ENCODE peak calls at places on chromosomes 1 and 21, in nine cellular contexts. N, T, Y, P, W, H, M, F and A are unnamed samples.

GRCh38 chr1:200530551-200531261 is 89.8 kb downstream of the KIF14 start:
- DNase-seq in N (no peak), T (no peak), Y (no peak), P (no peak), W (no peak), H (peak), M (no peak), F (no peak), A (no peak)

GRCh38 chr1:10692401-10693021 is 103.9 kb downstream of the CASZ1 start:
- DNase-seq in N (no peak), T (no peak), Y (no peak), P (no peak), W (peak), H (peak), M (no peak), F (peak), A (no peak)

GRCh38 chr21:45192332-45192731 is 95.4 kb downstream of the POFUT2 start:
- DNase-seq in N (no peak), T (no peak), Y (no peak), P (no peak), W (no peak), H (no peak), M (no peak), F (no peak), A (no peak)

GRCh38 chr1:207035877-207036558 is 3.5 kb upstream of the C1orf116 start:
- DNase-seq in N (no peak), T (no peak), Y (no peak), P (no peak), W (peak), H (no peak), M (no peak), F (no peak), A (no peak)

GRCh38 chr1:112614460-112615065 is 4.4 kb downstream of the ST7L start:
- DNase-seq in N (no peak), T (no peak), Y (no peak), P (no peak), W (peak), H (no peak), M (no peak), F (no peak), A (no peak)

GRCh38 chr1:230509281-230509977 is 83.3 kb upstream of the PGBD5 start:
- DNase-seq in N (no peak), T (no peak), Y (peak), P (no peak), W (peak), H (no peak), M (no peak), F (no peak), A (no peak)

GRCh38 chr1:1132928-1133750 is 17.2 kb upstream of the C1orf159 start:
- DNase-seq in N (no peak), T (no peak), Y (peak), P (peak), W (no peak), H (no peak), M (no peak), F (no peak), A (no peak)

GRCh38 chr1:2861143-2861987 is 59.9 kb upstream of the TTC34 start:
- DNase-seq in N (no peak), T (no peak), Y (peak), P (no peak), W (no peak), H (no peak), M (no peak), F (peak), A (no peak)

GRCh38 chr1:61674221-61674620 is 50.7 kb downstream of the TM2D1 start:
- DNase-seq in N (no peak), T (no peak), Y (no peak), P (no peak), W (peak), H (no peak), M (no peak), F (no peak), A (no peak)

GRCh38 chr1:46183119-46183842 is 7.0 kb upstream of the P3R3URF start:
- DNase-seq in N (peak), T (no peak), Y (peak), P (peak), W (peak), H (no peak), M (peak), F (peak), A (peak)

GRCh38 chr1:181149326-181150000 is 61.0 kb downstream of the IER5 start:
- DNase-seq in N (no peak), T (no peak), Y (no peak), P (no peak), W (no peak), H (peak), M (peak), F (no peak), A (no peak)

GRCh38 chr21:45470087-45470515 is 65.1 kb downstream of the COL18A1 start:
- DNase-seq in N (no peak), T (no peak), Y (peak), P (peak), W (peak), H (no peak), M (no peak), F (no peak), A (no peak)

DNA sequence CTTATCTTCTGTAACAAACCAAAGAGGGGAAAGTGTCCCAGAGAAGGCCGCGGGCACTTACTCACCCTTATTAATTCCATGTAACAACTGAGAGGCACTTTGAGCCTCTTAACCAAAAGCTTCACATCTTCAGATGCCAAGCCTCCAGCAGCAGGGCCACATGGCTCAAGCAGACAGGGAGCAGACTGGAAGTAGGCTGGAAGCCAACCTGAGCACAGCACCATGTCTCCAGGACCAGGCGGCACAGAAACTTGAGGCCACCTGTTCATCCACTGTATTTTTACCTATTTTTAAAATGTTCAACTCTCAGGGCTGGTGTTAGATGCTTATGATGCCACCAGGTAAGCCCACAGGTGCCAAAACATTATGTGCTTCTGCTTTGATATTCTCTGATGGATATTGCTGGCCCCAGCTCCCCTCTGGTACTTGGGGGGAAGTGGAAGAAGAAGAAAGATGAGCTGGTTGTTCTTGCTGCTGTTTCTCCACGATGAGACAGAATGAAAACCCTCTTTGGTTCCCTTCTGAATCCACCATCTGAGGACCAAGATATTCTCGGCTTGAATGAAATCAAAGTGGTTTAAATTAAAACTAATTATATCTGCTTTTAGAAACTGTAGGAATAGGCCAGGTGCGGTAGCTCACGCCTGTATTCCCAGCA is 30.6 kb upstream of the SDE2 start:
- DNase-seq in N (no peak), T (no peak), Y (no peak), P (no peak), W (no peak), H (no peak), M (no peak), F (no peak), A (no peak)
- H3K27ac ChIP-seq in N (no peak), T (no peak), Y (no peak), P (no peak), W (no peak), H (peak), M (no peak), F (no peak), A (no peak)

DNA sequence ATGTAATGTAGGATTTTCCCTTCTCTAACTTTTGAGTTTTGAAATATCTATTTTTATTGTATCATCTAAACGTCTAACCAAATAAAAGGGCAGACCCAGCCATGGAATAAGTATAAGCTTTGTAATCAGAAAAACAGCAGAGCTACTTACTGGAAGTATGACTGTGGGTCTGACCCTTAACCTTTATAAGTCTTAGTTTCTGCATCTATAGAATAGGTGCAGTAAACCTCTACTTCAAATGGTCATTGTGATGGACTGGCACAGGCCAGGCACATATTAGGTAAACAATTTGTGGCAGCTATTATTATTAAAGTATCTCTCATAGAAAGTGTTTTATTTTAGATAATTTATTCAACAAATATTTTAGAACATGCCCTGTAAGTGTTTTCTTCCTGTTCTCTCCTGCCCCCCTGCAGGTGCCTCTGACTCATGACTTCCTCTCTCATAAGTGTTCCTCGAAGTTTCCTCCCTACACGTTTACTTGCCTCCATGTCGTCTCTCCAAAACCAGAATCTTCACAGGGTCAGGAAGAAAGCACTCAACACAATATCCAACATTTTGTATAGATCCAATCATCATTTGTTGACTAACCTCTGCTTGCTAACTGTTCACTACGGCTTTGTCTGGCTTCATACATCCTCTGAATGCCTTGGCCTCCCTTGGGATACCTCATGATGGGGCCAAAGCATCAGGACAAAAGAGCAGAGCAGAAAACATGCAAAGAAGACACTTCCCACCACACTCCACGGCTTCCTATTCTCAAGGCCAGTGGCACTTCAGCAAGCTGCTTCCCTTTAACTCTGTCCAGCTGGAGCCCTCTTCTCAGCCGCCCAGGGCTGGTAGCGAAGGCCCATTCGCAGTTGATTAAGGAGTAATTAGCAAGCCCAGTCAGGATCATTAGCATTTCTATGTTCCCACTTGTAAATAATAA is 224.6 kb upstream of the FGGY start:
- DNase-seq in N (no peak), T (no peak), Y (no peak), P (no peak), W (no peak), H (no peak), M (no peak), F (no peak), A (no peak)
- H3K27ac ChIP-seq in N (no peak), T (no peak), Y (no peak), P (no peak), W (no peak), H (no peak), M (peak), F (no peak), A (no peak)

DNA sequence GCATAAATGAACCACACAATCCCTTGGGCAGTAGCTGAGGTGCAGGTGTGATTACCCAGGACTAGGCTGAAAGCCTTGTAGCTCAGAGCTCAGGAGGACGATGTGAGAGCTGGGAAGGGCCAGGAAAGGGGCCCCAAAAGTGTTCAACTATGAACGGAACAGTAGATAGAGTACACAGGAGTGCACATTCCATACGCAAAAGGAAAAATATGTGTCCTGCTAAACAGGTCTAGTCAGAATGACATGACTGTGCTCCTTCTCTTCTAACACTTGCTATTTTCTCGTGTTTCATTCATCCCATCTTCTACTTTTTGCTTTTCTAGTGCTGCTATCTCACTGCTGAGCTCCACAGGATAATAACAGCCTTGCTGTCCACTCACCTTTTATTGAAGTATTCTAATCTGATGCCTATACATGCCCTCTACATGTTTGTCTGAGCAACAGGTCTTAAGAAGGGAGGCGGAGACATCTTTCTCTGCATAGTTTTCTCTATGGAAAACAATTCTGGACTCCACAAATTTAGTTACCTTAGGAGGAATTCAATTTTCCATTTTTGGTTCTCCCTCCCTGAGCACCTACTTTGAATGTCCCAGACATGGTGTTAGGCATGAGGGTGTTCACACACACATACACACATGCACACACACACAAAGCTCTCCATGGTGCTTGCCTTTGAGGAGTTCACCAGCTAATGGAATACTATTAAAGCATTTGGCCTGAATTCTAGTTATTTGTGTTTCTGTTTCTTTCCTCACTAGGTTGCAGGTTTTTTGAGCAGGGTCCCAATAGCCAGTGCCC is 3.4 kb downstream of the S100A10 start:
- DNase-seq in N (no peak), T (no peak), Y (no peak), P (no peak), W (peak), H (no peak), M (no peak), F (no peak), A (no peak)
- H3K27ac ChIP-seq in N (no peak), T (no peak), Y (peak), P (peak), W (peak), H (no peak), M (peak), F (peak), A (no peak)

GRCh38 chr1:89550995-89551394 is 26.4 kb downstream of the LRRC8B start:
- DNase-seq in N (no peak), T (no peak), Y (no peak), P (no peak), W (no peak), H (no peak), M (no peak), F (no peak), A (no peak)

GRCh38 chr1:89553195-89553584 is 28.6 kb downstream of the LRRC8B start:
- DNase-seq in N (no peak), T (no peak), Y (no peak), P (no peak), W (no peak), H (no peak), M (no peak), F (no peak), A (no peak)

GRCh38 chr1:89555550-89555949 is 30.9 kb downstream of the LRRC8B start:
- DNase-seq in N (no peak), T (no peak), Y (no peak), P (no peak), W (no peak), H (no peak), M (no peak), F (no peak), A (no peak)

GRCh38 chr1:89548486-89548857 is 23.8 kb downstream of the LRRC8B start:
- DNase-seq in N (no peak), T (no peak), Y (no peak), P (no peak), W (no peak), H (no peak), M (no peak), F (no peak), A (no peak)

DNA sequence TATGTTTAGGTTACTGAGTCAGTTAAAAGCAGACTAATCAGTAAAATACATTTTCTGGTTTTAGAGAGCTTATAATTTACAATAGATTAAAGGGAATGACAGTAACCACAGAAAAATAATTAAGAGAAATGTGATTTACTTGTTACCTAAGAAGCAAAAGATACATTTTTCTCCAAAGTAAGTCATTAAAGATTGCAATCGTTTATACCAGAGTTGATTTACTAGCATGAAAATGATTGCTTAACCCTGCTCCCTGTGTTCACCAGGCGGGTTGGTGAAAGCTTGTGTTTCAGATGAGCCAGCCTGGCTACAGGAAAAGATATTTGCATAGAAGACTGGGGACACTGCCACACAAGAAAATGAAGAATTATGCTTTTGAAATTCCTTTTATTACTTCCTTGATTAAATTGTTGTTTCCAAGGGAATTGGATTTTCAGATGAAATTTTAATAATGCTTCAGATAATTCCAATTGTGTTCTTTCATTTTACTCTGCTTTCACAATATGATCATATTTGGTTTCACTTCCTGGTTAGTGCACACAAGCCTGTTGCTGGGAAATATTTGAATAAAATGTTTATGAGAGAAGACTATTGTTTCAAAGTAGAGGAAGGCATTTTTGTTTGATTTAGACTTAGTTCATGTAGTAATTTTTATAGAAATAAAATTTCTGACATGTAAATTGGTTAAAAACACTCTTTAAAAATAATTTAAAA is 28.0 kb downstream of the LRRC8B start:
- DNase-seq in N (no peak), T (no peak), Y (no peak), P (no peak), W (peak), H (no peak), M (no peak), F (no peak), A (no peak)
- H3K27ac ChIP-seq in N (peak), T (no peak), Y (peak), P (peak), W (peak), H (no peak), M (peak), F (peak), A (no peak)

DNA sequence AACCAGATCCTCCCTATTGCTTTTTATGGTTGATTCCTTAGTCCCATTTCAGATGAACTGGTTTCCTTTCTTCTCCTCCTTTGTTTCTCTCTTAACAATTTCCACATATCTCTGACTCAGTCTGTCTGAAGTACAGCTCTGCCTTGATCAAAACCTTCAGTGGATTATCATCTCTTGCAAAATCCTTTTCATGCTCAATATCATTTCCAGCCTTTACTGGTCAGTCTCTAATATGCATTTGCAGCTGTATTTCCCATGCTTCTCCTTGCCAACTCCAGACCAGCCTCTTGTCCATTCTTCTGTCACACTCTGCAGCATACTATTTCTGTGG is 72.2 kb downstream of the SNX7 start:
- DNase-seq in N (no peak), T (no peak), Y (no peak), P (no peak), W (peak), H (no peak), M (no peak), F (no peak), A (no peak)
- H3K27ac ChIP-seq in N (no peak), T (no peak), Y (no peak), P (no peak), W (no peak), H (no peak), M (no peak), F (no peak), A (no peak)

DNA sequence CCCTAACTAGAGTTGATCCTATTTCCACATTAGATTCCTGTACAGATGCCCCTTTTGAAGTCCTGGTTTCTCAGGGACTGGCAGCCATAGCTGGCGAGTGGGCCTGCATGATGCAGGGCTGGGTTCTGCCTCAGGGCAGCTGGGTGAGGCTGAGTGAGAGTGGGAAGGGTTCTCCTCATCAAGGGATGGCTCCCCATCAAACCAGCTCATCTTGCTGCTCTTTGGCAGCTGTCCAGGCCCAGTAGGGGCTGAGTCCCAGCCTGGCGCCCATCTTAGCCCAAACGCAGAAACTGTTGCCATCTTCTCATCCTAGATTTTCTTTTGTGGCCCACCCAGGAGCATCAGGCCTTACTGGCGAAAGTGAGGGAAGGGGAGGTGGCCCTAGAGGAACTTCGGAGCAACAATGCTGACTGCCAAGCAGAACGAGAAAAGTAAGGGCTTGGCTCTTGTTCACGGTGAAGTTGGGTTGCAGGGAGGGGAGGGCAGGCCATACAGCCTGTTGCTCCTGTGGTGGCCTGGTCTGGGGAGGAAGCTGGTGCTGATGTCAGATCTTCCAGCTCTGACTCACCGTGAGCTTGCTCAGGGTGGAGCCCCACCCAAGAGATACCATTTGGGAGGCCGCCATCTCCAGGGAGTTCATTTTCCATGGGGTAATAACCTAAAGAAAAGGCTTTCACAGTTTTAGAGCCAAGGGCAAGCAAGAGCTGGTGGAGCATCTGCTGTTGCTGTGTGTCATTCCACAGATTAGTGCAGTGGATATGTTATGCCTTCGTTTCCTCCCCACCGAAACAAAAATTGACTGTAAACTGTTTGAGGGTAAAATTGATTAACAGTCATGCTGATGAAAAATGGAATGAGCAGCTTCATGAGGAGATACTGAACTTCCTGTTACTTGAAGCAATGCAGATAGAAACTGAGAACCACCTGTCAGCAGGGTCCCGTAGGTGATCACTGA is 34.7 kb downstream of the TUFT1 start:
- DNase-seq in N (no peak), T (no peak), Y (peak), P (no peak), W (peak), H (no peak), M (no peak), F (no peak), A (no peak)
- H3K27ac ChIP-seq in N (no peak), T (no peak), Y (no peak), P (no peak), W (peak), H (no peak), M (no peak), F (no peak), A (no peak)

GRCh38 chr1:241600496-241600901 is 39.7 kb downstream of the CHML start:
- DNase-seq in N (no peak), T (no peak), Y (no peak), P (no peak), W (peak), H (no peak), M (no peak), F (no peak), A (no peak)
- H3K27ac ChIP-seq in N (no peak), T (no peak), Y (no peak), P (no peak), W (no peak), H (no peak), M (no peak), F (no peak), A (no peak)